ENCODE peak calls at places on chromosomes 4 and X, in ten cellular contexts. S is Panc1, B is fibroblast of lung, P is IMR-90, O is upper lobe of right lung, T is A673, X is tibial artery, J is psoas muscle, U is sigmoid colon, L is neural progenitor cell. K is an unnamed sample.

GRCh38 chrX:11683057-11683456 is 17.3 kb upstream of the ARHGAP6 start:
- DNase-seq in L (no peak), S (no peak), P (no peak), X (no peak), B (no peak), J (no peak), T (no peak), O (no peak), U (no peak), K (no peak)

GRCh38 chr4:155017426-155017825 is 191.0 kb upstream of the NPY2R start:
- DNase-seq in B (no peak), X (no peak), P (no peak), T (no peak), J (no peak), S (no peak), O (no peak), U (no peak), L (no peak), K (no peak)

GRCh38 chr4:58551676-58552075 is 1441.5 kb upstream of the IGFBP7 start:
- DNase-seq in U (no peak), P (no peak), O (no peak), S (no peak), L (no peak), J (no peak), B (no peak), T (no peak), X (no peak), K (no peak)

GRCh38 chr4:3263053-3263958 is 14.3 kb downstream of the MSANTD1 start:
- DNase-seq in X (peak; percentile 15), U (peak; percentile 44), S (no peak), J (no peak), P (no peak), T (no peak), O (peak; percentile 61), B (no peak), L (peak; percentile 1), K (no peak)

GRCh38 chr4:3116955-3117354 is 42.5 kb downstream of the HTT start:
- DNase-seq in L (no peak), B (no peak), P (no peak), J (no peak), X (no peak), T (no peak), O (no peak), U (no peak), S (no peak), K (no peak)

GRCh38 chr4:56910172-56910967 is 2.7 kb downstream of the REST start:
- DNase-seq in B (peak; percentile 7), J (no peak), X (no peak), S (no peak), O (no peak), P (no peak), U (no peak), T (no peak), L (peak; percentile 13), K (no peak)

GRCh38 chr4:55670695-55671094 is 34.6 kb upstream of the NMU start:
- DNase-seq in U (no peak), P (no peak), B (no peak), O (no peak), X (no peak), S (no peak), J (no peak), T (no peak), L (no peak), K (no peak)

GRCh38 chr4:186702297-186702696 is 21.4 kb downstream of the FAT1 start:
- DNase-seq in T (no peak), J (no peak), B (no peak), U (no peak), X (no peak), P (no peak), S (no peak), O (no peak), L (no peak), K (no peak)

GRCh38 chrX:14051416-14051815 is 21.7 kb upstream of the GEMIN8 start:
- DNase-seq in L (no peak), X (no peak), S (no peak), J (no peak), B (no peak), U (no peak), P (no peak), O (no peak), T (no peak), K (no peak)
- TF ChIP-seq CTCF in L (no peak), X (no peak), S (peak; percentile 32), J (no peak), B (no peak), U (no peak), P (no peak), O (no peak), T (peak; percentile 25), K (no peak)

DNA sequence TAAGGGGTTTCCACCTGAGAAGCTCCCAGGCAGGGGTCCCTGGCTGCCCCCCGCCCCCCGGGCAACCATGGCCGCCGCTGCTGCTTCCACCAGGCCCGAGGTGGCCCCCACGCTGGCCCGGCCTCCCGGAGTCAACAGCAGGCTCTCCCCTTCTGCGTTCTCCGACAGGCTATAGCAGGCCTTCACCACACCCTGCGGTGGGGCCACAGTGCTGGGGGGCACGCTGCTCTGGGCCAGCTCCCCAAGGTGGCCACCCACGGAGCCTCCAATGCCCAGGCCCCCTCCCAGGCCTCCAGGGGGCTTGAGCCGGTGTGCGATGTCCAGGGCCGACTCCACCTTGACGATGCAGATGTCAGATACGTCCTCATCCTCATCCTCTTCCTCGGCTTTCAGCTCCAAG is 72.5 kb downstream of the UBE2K start:
- DNase-seq in L (no peak), J (no peak), S (no peak), B (no peak), U (no peak), X (no peak), T (no peak), P (no peak), O (no peak), K (no peak)
- H3K36me3 ChIP-seq in L (peaks cover 4% of the 10 kb centered on the region), J (peaks cover 71% of the 10 kb centered on the region), S (no peaks in the 10 kb centered on the region), B (peaks cover 7% of the 10 kb centered on the region), U (peaks cover 22% of the 10 kb centered on the region), X (peaks cover 40% of the 10 kb centered on the region), T (peaks cover 11% of the 10 kb centered on the region), P (peaks cover 32% of the 10 kb centered on the region), O (peaks cover 34% of the 10 kb centered on the region), K (peaks cover 12% of the 10 kb centered on the region)

GRCh38 chr4:5945936-5946335 is 53.0 kb upstream of the CRMP1 start:
- DNase-seq in X (no peak), S (no peak), L (no peak), T (no peak), O (peak; percentile 38), J (no peak), U (peak; percentile 45), B (no peak), P (no peak), K (no peak)

GRCh38 chr4:5942947-5943346 is 50.1 kb upstream of the CRMP1 start:
- DNase-seq in S (no peak), J (no peak), X (no peak), T (no peak), U (no peak), P (no peak), O (peak; percentile 4), L (no peak), B (no peak), K (no peak)

GRCh38 chr4:5941601-5942000 is 48.7 kb upstream of the CRMP1 start:
- DNase-seq in L (no peak), J (no peak), B (no peak), P (no peak), O (peak; percentile 25), S (no peak), X (no peak), U (peak; percentile 24), T (no peak), K (no peak)

GRCh38 chr4:5943561-5943960 is 50.7 kb upstream of the CRMP1 start:
- DNase-seq in S (no peak), L (no peak), B (no peak), T (no peak), X (no peak), P (no peak), U (peak; percentile 11), O (no peak), J (no peak), K (no peak)

DNA sequence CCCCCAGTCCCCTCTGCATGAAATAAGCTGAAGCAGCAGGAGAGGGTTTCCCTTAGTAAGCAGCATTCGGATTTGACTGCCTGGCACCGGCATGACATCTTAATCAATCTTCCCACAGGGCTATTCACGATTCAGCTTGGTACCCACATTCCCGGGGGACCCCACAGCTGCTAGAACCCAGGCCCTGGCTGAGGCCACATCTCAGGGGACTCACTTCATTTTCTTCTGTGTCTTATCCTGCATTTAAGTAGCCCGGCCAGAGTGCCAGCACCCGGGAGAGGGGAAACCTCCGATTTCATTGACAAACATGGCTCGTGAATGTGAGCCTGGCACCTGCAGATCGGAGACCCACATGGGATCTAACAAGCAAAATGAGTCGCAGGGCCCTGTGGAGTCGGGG is 52.3 kb upstream of the CRMP1 start:
- DNase-seq in J (no peak), O (peak; percentile 35), S (no peak), X (no peak), B (no peak), U (peak; percentile 43), P (no peak), L (no peak), T (no peak), K (no peak)
- H3K27me3 ChIP-seq in J (peaks cover 4% of the 10 kb centered on the region), O (no peaks in the 10 kb centered on the region), S (no peaks in the 10 kb centered on the region), X (peaks cover 26% of the 10 kb centered on the region), B (no peaks in the 10 kb centered on the region), U (peaks cover 43% of the 10 kb centered on the region), P (peaks cover 3% of the 10 kb centered on the region), L (no peaks in the 10 kb centered on the region), T (no peaks in the 10 kb centered on the region), K (no peaks in the 10 kb centered on the region)

GRCh38 chrX:30949554-30949953 is 60.5 kb upstream of the TAB3 start:
- DNase-seq in U (no peak), X (no peak), S (no peak), B (no peak), L (no peak), J (no peak), T (no peak), P (no peak), O (no peak), K (no peak)
- TF ChIP-seq CTCF in U (no peak), X (no peak), S (no peak), B (no peak), L (no peak), J (no peak), T (no peak), P (no peak), O (no peak), K (no peak)

GRCh38 chr4:1718095-1718850 is 2.9 kb downstream of the TMEM129 start:
- DNase-seq in J (no peak), U (no peak), T (no peak), P (no peak), S (no peak), X (peak; percentile 16), O (peak; percentile 50), B (no peak), L (no peak), K (no peak)

GRCh38 chr4:1716065-1716945 is 4.2 kb upstream of the SLBP start:
- DNase-seq in B (no peak), P (no peak), S (no peak), J (no peak), T (no peak), O (peak; percentile 52), U (no peak), X (peak; percentile 17), L (no peak), K (no peak)

GRCh38 chr4:1714303-1715001 is 2.3 kb upstream of the SLBP start:
- DNase-seq in O (peak; percentile 36), S (no peak), T (peak; percentile 54), U (no peak), L (no peak), P (no peak), B (peak; percentile 38), J (no peak), X (no peak), K (no peak)

GRCh38 chr4:1715002-1715761 is 3.1 kb upstream of the SLBP start:
- DNase-seq in P (no peak), S (no peak), T (no peak), L (no peak), O (peak; percentile 60), U (no peak), X (peak; percentile 19), B (no peak), J (no peak), K (peak; percentile 63)

GRCh38 chr4:1717129-1718094 is 3.7 kb downstream of the TMEM129 start:
- DNase-seq in B (no peak), S (no peak), O (peak; percentile 63), U (no peak), J (no peak), T (no peak), L (no peak), P (no peak), X (peak; percentile 11), K (no peak)
- H3K36me3 ChIP-seq in B (peaks cover 14% of the 10 kb centered on the region), S (peaks cover 6% of the 10 kb centered on the region), O (peaks cover 20% of the 10 kb centered on the region), U (peaks cover 9% of the 10 kb centered on the region), J (peaks cover 25% of the 10 kb centered on the region), T (peaks cover 27% of the 10 kb centered on the region), L (no peaks in the 10 kb centered on the region), P (peaks cover 11% of the 10 kb centered on the region), X (peaks cover 18% of the 10 kb centered on the region), K (peaks cover 13% of the 10 kb centered on the region)

K was measured in GM06990.